ENCODE peak calls at places on chromosomes 4 and X, in seven cellular contexts. I is left lung; M is breast epithelium; G is CD8-positive, alpha-beta memory T cell; X is ovary; F is IMR-90; J is kidney epithelial cell. C is an unnamed sample. For H3K36me3, the result is how much of the 10 kb centered on the place peaks cover.

GRCh38 chr4:76166480-76166879 is 18.3 kb upstream of the NUP54 start:
- DNase-seq in M (no peak), X (no peak), I (no peak), F (no peak), J (no peak), G (no peak), C (no peak)

GRCh38 chr4:65999518-65999871 is 329.2 kb upstream of the EPHA5 start:
- DNase-seq in G (no peak), I (no peak), F (no peak), X (no peak), J (no peak), M (no peak), C (no peak)

GRCh38 chr4:148857234-148857972 is 415.2 kb upstream of the NR3C2 start:
- DNase-seq in M (no peak), J (peak), I (no peak), F (peak), G (no peak), X (no peak), C (no peak)

GRCh38 chr4:7327341-7327885 is 107.3 kb downstream of the PSAPL1 start:
- DNase-seq in M (no peak), F (no peak), X (no peak), G (no peak), J (no peak), I (peak), C (no peak)

GRCh38 chrX:46354481-46354880 is 190.7 kb downstream of the ZNF674 start:
- DNase-seq in X (no peak), G (no peak), J (no peak), F (no peak), I (no peak), M (no peak), C (no peak)

GRCh38 chr4:72770708-72771107 is 201.7 kb upstream of the ADAMTS3 start:
- DNase-seq in I (no peak), F (no peak), G (no peak), J (no peak), X (no peak), M (no peak), C (peak)

GRCh38 chr4:185682236-185682635 is 129.8 kb downstream of the SORBS2 start:
- DNase-seq in I (no peak), X (no peak), J (peak), G (no peak), M (no peak), F (peak), C (no peak)

GRCh38 chr4:147591048-147591577 is 26.1 kb upstream of the TMEM184C start:
- DNase-seq in F (peak), J (no peak), I (no peak), G (no peak), X (no peak), M (no peak), C (no peak)

GRCh38 chr4:84852081-84852480 is 114.4 kb downstream of the WDFY3 start:
- DNase-seq in J (no peak), I (no peak), F (peak), X (no peak), G (no peak), M (no peak), C (no peak)

GRCh38 chrX:68842781-68843581 is 14.2 kb downstream of the EFNB1 start:
- DNase-seq in J (no peak), F (peak), X (no peak), I (no peak), G (no peak), M (no peak), C (no peak)

GRCh38 chr4:166301266-166301665 is 428.2 kb downstream of the TLL1 start:
- DNase-seq in X (no peak), G (no peak), J (no peak), I (no peak), F (no peak), M (no peak), C (no peak)

GRCh38 chrX:149871940-149872339 is 9.0 kb upstream of the MAGEA8 start:
- DNase-seq in J (no peak), M (peak), I (no peak), X (no peak), F (no peak), G (peak), C (no peak)

GRCh38 chrX:20056704-20057103 is 60.0 kb downstream of the MAP7D2 start:
- DNase-seq in F (peak), G (no peak), I (no peak), M (no peak), J (peak), X (no peak), C (no peak)

GRCh38 chr4:101604976-101605375 is 185.6 kb upstream of the BANK1 start:
- DNase-seq in X (no peak), M (no peak), J (peak), I (no peak), F (no peak), G (no peak), C (no peak)

GRCh38 chr4:80071643-80072606 is 1.1 kb downstream of the ANTXR2 start:
- DNase-seq in G (peak), J (no peak), X (peak), M (peak), F (peak), I (peak), C (no peak)

GRCh38 chrX:1205681-1206611 is 6.5 kb downstream of the CRLF2 start:
- DNase-seq in G (peak), M (peak), X (no peak), J (no peak), I (no peak), F (peak), C (peak)

GRCh38 chr4:153332936-153333335 is 11.6 kb upstream of the MND1 start:
- DNase-seq in I (no peak), F (peak), J (no peak), X (no peak), M (no peak), G (no peak), C (no peak)

GRCh38 chr4:8350326-8350725 is 80.8 kb downstream of the HTRA3 start:
- DNase-seq in I (peak), F (no peak), X (no peak), G (no peak), J (no peak), M (no peak), C (no peak)

GRCh38 chrX:49202022-49202421 is 2.0 kb upstream of the SYP start:
- DNase-seq in I (no peak), G (no peak), X (no peak), F (no peak), J (no peak), M (no peak), C (no peak)

GRCh38 chr4:173685761-173686260 is 155.8 kb upstream of the HAND2 start:
- DNase-seq in J (no peak), G (no peak), I (no peak), F (no peak), X (no peak), M (no peak), C (no peak)

GRCh38 chr4:1614854-1615595 is 69.1 kb downstream of the FAM53A start:
- DNase-seq in I (peak), M (no peak), X (no peak), J (no peak), F (no peak), G (peak), C (no peak)

GRCh38 chrX:130139474-130140201 is 26.0 kb downstream of the AIFM1 start:
- DNase-seq in F (no peak), X (no peak), M (no peak), J (no peak), G (no peak), I (no peak), C (no peak)
- H3K36me3 ChIP-seq in F (under half), X (under half), M (under half), J (under half), G (under half), I (under half), C (under half)

GRCh38 chr4:2932561-2932950 is 30.6 kb downstream of the NOP14 start:
- DNase-seq in G (no peak), F (no peak), I (peak), M (peak), J (no peak), X (no peak), C (no peak)
- H3K36me3 ChIP-seq in G (under half), F (half or more), I (under half), M (under half), J (under half), X (under half), C (under half)

DNA sequence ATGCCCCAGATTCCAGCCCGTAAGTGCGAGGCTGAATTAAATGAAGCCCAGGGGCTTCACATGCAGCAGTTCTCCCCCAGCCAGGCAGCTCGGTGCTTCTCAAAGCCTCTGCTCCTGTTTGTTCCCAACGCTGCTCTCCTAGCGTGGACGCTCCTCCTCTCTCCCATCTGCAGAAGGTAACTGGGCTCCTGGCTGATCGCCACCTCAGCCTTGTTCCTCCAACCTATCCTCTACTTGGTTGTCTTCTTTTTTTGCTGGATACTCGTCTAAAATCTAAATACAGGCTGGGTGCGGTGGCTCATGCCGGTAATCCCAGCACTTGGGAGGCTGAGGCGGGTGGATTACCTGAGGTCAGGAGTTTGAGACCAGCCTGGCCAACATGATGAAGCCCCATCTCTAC is 70.3 kb downstream of the NSUN7 start:
- DNase-seq in F (no peak), M (no peak), I (no peak), X (no peak), J (no peak), G (no peak), C (no peak)
- H3K36me3 ChIP-seq in F (under half), M (under half), I (under half), X (under half), J (under half), G (under half), C (under half)

GRCh38 chr4:9926591-9926990 is 94.7 kb downstream of the SLC2A9 start:
- DNase-seq in X (no peak), M (no peak), I (no peak), F (no peak), J (no peak), G (no peak), C (no peak)

GRCh38 chr4:9925750-9926439 is 95.4 kb downstream of the SLC2A9 start:
- DNase-seq in F (no peak), M (no peak), I (no peak), J (no peak), G (no peak), X (no peak), C (no peak)

GRCh38 chr4:9923195-9923812 is 98.0 kb downstream of the SLC2A9 start:
- DNase-seq in F (no peak), M (no peak), I (no peak), G (no peak), X (no peak), J (no peak), C (no peak)

GRCh38 chr4:9927317-9928007 is 93.8 kb downstream of the SLC2A9 start:
- DNase-seq in F (no peak), J (no peak), M (no peak), I (no peak), X (no peak), G (no peak), C (no peak)

DNA sequence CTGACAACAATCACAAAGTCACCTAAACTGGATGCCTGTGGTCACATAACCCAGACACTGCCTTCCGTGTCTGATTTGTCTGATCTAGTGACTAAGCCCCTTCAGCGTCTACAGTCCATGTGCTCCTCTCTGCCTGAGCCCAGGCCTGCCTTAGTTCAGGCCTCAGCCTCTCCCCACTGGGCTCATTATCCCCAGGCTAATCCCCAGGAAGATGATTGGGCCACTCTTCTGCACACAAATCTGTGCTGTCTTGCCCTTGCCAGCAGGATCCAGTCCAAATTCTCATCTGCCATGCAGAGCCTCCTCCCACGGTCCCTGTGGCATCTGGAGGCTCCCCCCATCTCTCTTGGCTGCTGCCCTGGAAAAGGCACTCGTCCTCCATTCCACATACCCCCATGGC is 96.5 kb downstream of the SLC2A9 start:
- DNase-seq in J (peak), F (peak), M (no peak), X (no peak), I (no peak), G (no peak), C (peak)
- H3K36me3 ChIP-seq in J (under half), F (under half), M (under half), X (under half), I (under half), G (under half), C (under half)

C was measured in BJ.